ENCODE peak calls at places on chromosomes 6 and 20, in four cellular contexts. One of them, this sample, is unnamed.

GRCh38 chr6:87152528-87152950 is 2.8 kb upstream of the ZNF292 start:
- DNase-seq in IMR-90: peak; percentile 16
- DNase-seq in H1: peak; percentile 58
- DNase-seq in mesendoderm: no peak
- DNase-seq in this sample: no peak

GRCh38 chr6:11493979-11494378 is 43.6 kb upstream of the TMEM170B start:
- DNase-seq in mesendoderm: no peak
- DNase-seq in H1: no peak
- DNase-seq in IMR-90: no peak
- DNase-seq in this sample: no peak

GRCh38 chr6:37190159-37190535 is 20.2 kb downstream of the PIM1 start:
- DNase-seq in mesendoderm: no peak
- DNase-seq in H1: no peak
- DNase-seq in IMR-90: peak; percentile 44
- DNase-seq in this sample: no peak

GRCh38 chr20:20215976-20216727 is 151.8 kb upstream of the INSM1 start:
- DNase-seq in H1: no peak
- DNase-seq in IMR-90: no peak
- DNase-seq in mesendoderm: no peak
- DNase-seq in this sample: no peak

GRCh38 chr6:43887906-43888683 is 118.1 kb downstream of the VEGFA start:
- DNase-seq in mesendoderm: peak; percentile 64
- DNase-seq in IMR-90: no peak
- DNase-seq in H1: no peak
- DNase-seq in this sample: no peak

GRCh38 chr20:17898548-17898994 is 70.0 kb downstream of the SNX5 start:
- DNase-seq in mesendoderm: peak; percentile 75
- DNase-seq in H1: peak; percentile 81
- DNase-seq in IMR-90: peak; percentile 75
- DNase-seq in this sample: peak; percentile 64

GRCh38 chr6:70694371-70694770 is 26.7 kb downstream of the SMAP1 start:
- DNase-seq in mesendoderm: no peak
- DNase-seq in IMR-90: no peak
- DNase-seq in H1: no peak
- DNase-seq in this sample: no peak

GRCh38 chr6:118999494-118999893 is 64.5 kb upstream of the MCM9 start:
- DNase-seq in mesendoderm: no peak
- DNase-seq in H1: no peak
- DNase-seq in IMR-90: no peak
- DNase-seq in this sample: no peak

GRCh38 chr20:64099880-64100565 is 7.3 kb downstream of the NPBWR2 start:
- DNase-seq in IMR-90: no peak
- DNase-seq in H1: peak; percentile 38
- DNase-seq in mesendoderm: no peak
- DNase-seq in this sample: no peak

GRCh38 chr6:119858901-119859300 is 509.3 kb upstream of the MAN1A1 start:
- DNase-seq in H1: no peak
- DNase-seq in mesendoderm: no peak
- DNase-seq in IMR-90: peak; percentile 0
- DNase-seq in this sample: no peak

GRCh38 chr6:120328521-120328920 is 979.0 kb upstream of the MAN1A1 start:
- DNase-seq in mesendoderm: no peak
- DNase-seq in H1: no peak
- DNase-seq in IMR-90: no peak
- DNase-seq in this sample: no peak

GRCh38 chr6:154878866-154879491 is 116.1 kb upstream of the TIAM2 start:
- DNase-seq in H1: peak; percentile 40
- DNase-seq in mesendoderm: no peak
- DNase-seq in IMR-90: peak; percentile 69
- DNase-seq in this sample: no peak

GRCh38 chr6:170393807-170394399 is 87.3 kb downstream of the FAM120B start:
- DNase-seq in IMR-90: peak; percentile 19
- DNase-seq in H1: no peak
- DNase-seq in mesendoderm: no peak
- DNase-seq in this sample: no peak

GRCh38 chr6:26388014-26388413 is 5.1 kb downstream of the BTN2A2 start:
- DNase-seq in IMR-90: no peak
- DNase-seq in mesendoderm: peak; percentile 73
- DNase-seq in H1: no peak
- DNase-seq in this sample: no peak

GRCh38 chr6:87407531-87407895 is 259 bp upstream of the CFAP206 start:
- DNase-seq in mesendoderm: no peak
- DNase-seq in IMR-90: peak; percentile 41
- DNase-seq in H1: no peak
- DNase-seq in this sample: no peak

GRCh38 chr6:104566411-104566810 is 293.3 kb downstream of the HACE1 start:
- DNase-seq in mesendoderm: no peak
- DNase-seq in IMR-90: no peak
- DNase-seq in H1: no peak
- DNase-seq in this sample: no peak

GRCh38 chr6:136344420-136344819 is 54.8 kb upstream of the BCLAF1 start:
- DNase-seq in IMR-90: peak; percentile 86
- DNase-seq in H1: no peak
- DNase-seq in mesendoderm: no peak
- DNase-seq in this sample: no peak

GRCh38 chr6:101830501-101831031 is 437.1 kb downstream of the GRIK2 start:
- DNase-seq in H1: no peak
- DNase-seq in mesendoderm: peak; percentile 6
- DNase-seq in IMR-90: peak; percentile 24
- DNase-seq in this sample: no peak

GRCh38 chr20:25739615-25740320 is 43.1 kb upstream of the ZNF337 start:
- DNase-seq in H1: no peak
- DNase-seq in mesendoderm: no peak
- DNase-seq in IMR-90: peak; percentile 5
- DNase-seq in this sample: no peak

GRCh38 chr6:136086686-136087085 is 163.4 kb downstream of the MTFR2 start:
- DNase-seq in H1: no peak
- DNase-seq in IMR-90: no peak
- DNase-seq in mesendoderm: no peak
- DNase-seq in this sample: no peak

GRCh38 chr6:15297895-15298590 is 52.2 kb downstream of the JARID2 start:
- DNase-seq in mesendoderm: peak; percentile 39
- DNase-seq in IMR-90: no peak
- DNase-seq in H1: peak; percentile 39
- DNase-seq in this sample: no peak

GRCh38 chr6:137102050-137102848 is 57.5 kb upstream of the IL20RA start:
- DNase-seq in IMR-90: no peak
- DNase-seq in mesendoderm: no peak
- DNase-seq in H1: no peak
- DNase-seq in this sample: no peak

GRCh38 chr6:27505209-27506027 is 32.5 kb upstream of the ZNF184 start:
- DNase-seq in IMR-90: peak; percentile 77
- DNase-seq in H1: peak; percentile 97
- DNase-seq in mesendoderm: peak; percentile 97
- DNase-seq in this sample: peak; percentile 90

GRCh38 chr6:113570176-113570575 is 287.0 kb upstream of the MARCKS start:
- DNase-seq in IMR-90: no peak
- DNase-seq in H1: no peak
- DNase-seq in mesendoderm: no peak
- DNase-seq in this sample: no peak

GRCh38 chr6:52554684-52555280 is 22.1 kb downstream of the TRAM2 start:
- DNase-seq in H1: no peak
- DNase-seq in IMR-90: no peak
- DNase-seq in mesendoderm: no peak
- DNase-seq in this sample: no peak

GRCh38 chr20:20373046-20373706 is 5.3 kb downstream of the INSM1 start:
- DNase-seq in H1: no peak
- DNase-seq in IMR-90: peak; percentile 26
- DNase-seq in mesendoderm: no peak
- DNase-seq in this sample: no peak

GRCh38 chr20:46823271-46823747 is 71.3 kb upstream of the EYA2 start:
- DNase-seq in mesendoderm: no peak
- DNase-seq in H1: no peak
- DNase-seq in IMR-90: no peak
- DNase-seq in this sample: no peak

GRCh38 chr6:81894788-81895221 is 142.3 kb upstream of the TENT5A start:
- DNase-seq in H1: no peak
- DNase-seq in mesendoderm: no peak
- DNase-seq in IMR-90: peak; percentile 39
- DNase-seq in this sample: no peak

GRCh38 chr20:49268600-49269365 is 9.1 kb downstream of the ZNFX1 start:
- DNase-seq in mesendoderm: no peak
- DNase-seq in H1: no peak
- DNase-seq in IMR-90: peak; percentile 81
- DNase-seq in this sample: no peak

GRCh38 chr6:108897371-108897770 is 49.1 kb downstream of the ARMC2 start:
- DNase-seq in IMR-90: peak; percentile 28
- DNase-seq in H1: no peak
- DNase-seq in mesendoderm: no peak
- DNase-seq in this sample: no peak

GRCh38 chr6:17700421-17701416 is 6.0 kb downstream of the NUP153 start:
- DNase-seq in H1: no peak
- DNase-seq in mesendoderm: no peak
- DNase-seq in IMR-90: no peak
- DNase-seq in this sample: no peak

GRCh38 chr6:149331043-149331807 is 13.7 kb downstream of the TAB2 start:
- DNase-seq in IMR-90: peak; percentile 73
- DNase-seq in mesendoderm: no peak
- DNase-seq in H1: no peak
- DNase-seq in this sample: no peak

GRCh38 chr6:149329529-149329928 is 12.0 kb downstream of the TAB2 start:
- DNase-seq in mesendoderm: peak; percentile 51
- DNase-seq in H1: no peak
- DNase-seq in IMR-90: no peak
- DNase-seq in this sample: no peak

GRCh38 chr6:149325648-149326236 is 8.2 kb downstream of the TAB2 start:
- DNase-seq in IMR-90: no peak
- DNase-seq in mesendoderm: no peak
- DNase-seq in H1: no peak
- DNase-seq in this sample: no peak

GRCh38 chr6:149330133-149330532 is 12.6 kb downstream of the TAB2 start:
- DNase-seq in IMR-90: no peak
- DNase-seq in H1: no peak
- DNase-seq in mesendoderm: no peak
- DNase-seq in this sample: no peak

GRCh38 chr6:149328083-149328482 is 10.6 kb downstream of the TAB2 start:
- DNase-seq in H1: no peak
- DNase-seq in mesendoderm: no peak
- DNase-seq in IMR-90: peak; percentile 12
- DNase-seq in this sample: no peak
- H3K4me1 ChIP-seq in H1: peaks cover 7% of the 10 kb centered on the region
- H3K4me1 ChIP-seq in mesendoderm: peaks cover 8% of the 10 kb centered on the region
- H3K4me1 ChIP-seq in IMR-90: peaks cover 9% of the 10 kb centered on the region
- H3K4me1 ChIP-seq in this sample: peaks cover 5% of the 10 kb centered on the region

DNA sequence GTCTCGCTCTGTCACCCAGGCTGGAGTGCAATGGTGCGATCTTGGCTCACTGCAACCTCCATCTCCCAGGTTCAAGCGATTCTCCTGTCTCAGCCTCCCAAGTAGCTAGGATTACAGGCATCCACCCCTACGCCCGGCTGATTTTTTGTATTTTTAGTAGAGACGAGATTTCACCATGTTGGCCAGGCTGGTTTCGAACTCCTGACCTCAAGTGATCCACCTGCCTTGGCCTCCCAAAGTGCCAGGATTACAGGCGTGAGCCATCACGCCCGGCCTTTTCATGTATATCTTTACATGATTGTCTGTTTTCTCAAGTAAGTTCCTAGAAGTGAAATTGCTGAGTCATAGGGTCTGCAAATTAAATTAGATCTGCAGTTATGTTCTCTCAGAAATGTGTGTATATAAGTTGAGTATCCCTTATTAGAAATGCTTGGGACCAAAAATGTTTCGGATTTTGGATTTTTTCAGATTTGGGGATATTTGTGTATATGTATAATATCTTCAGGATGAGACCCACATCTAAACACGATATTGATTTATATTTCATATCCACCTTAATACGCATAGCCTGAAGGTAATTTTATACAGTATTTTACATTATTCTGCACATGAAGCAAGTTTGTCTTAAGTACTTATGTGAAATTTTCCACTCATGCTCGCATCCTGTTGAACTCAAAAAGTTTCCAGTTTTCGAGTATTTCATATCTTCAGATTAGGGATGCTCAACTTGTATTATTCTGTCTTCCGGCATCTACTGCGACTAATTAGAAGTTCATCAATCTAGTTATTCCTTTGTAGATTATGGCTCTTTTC is 40.4 kb downstream of the TAB2 start:
- DNase-seq in H1: no peak
- DNase-seq in mesendoderm: no peak
- DNase-seq in IMR-90: peak; percentile 17
- DNase-seq in this sample: no peak
- H4K5ac ChIP-seq in H1: no peak overlapping the region
- H4K5ac ChIP-seq in mesendoderm: no peak overlapping the region
- H4K5ac ChIP-seq in IMR-90: no peak overlapping the region
- H4K5ac ChIP-seq in this sample: no peak overlapping the region

DNA sequence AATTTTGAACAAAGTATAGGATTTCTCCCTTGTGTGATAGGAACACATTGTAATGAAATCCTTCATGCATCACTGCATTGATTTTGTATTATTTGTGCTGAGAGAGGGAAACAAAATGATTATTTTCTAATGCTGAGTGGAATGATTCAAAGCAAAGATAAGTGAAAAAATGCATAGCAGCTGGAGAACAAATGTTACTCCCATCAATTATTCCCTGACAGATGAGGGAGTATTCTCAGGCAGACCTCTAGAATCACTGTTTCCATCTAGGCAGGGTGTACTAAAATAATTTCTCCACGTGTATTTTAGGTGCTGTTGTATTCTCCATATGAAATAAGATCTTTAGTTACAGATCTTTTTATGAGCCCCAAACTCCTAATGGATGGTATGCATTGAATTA is 39.4 kb downstream of the RNF217 start:
- DNase-seq in H1: no peak
- DNase-seq in mesendoderm: no peak
- DNase-seq in IMR-90: no peak
- DNase-seq in this sample: no peak
- H3K4me1 ChIP-seq in H1: peaks cover 2% of the 10 kb centered on the region
- H3K4me1 ChIP-seq in mesendoderm: no peaks in the 10 kb centered on the region
- H3K4me1 ChIP-seq in IMR-90: peaks cover 7% of the 10 kb centered on the region
- H3K4me1 ChIP-seq in this sample: no peaks in the 10 kb centered on the region

GRCh38 chr20:61256819-61257218 is 4.8 kb downstream of the CDH4 start:
- DNase-seq in IMR-90: no peak
- DNase-seq in mesendoderm: no peak
- DNase-seq in H1: no peak
- DNase-seq in this sample: no peak
- H4K5ac ChIP-seq in IMR-90: no peak overlapping the region
- H4K5ac ChIP-seq in mesendoderm: no peak overlapping the region
- H4K5ac ChIP-seq in H1: no peak overlapping the region
- H4K5ac ChIP-seq in this sample: no peak overlapping the region